ENCODE peak calls at places on chromosomes 4 and X, in six cellular contexts. B, F, J, N, C and T are unnamed samples.

GRCh38 chrX:41655101-41655500 is 33.7 kb upstream of the GPR34 start:
- DNase-seq in F (no peak), J (no peak), N (no peak), B (no peak), C (no peak), T (no peak)

GRCh38 chr4:100984901-100985300 is 362.4 kb downstream of the PPP3CA start:
- DNase-seq in C (no peak), B (no peak), F (no peak), J (no peak), N (no peak), T (no peak)

GRCh38 chr4:1503583-1504471 is 97.6 kb upstream of the NKX1-1 start:
- DNase-seq in J (no peak), C (no peak), N (no peak), F (no peak), B (no peak), T (no peak)

GRCh38 chr4:53003959-53004358 is 141.8 kb downstream of the RASL11B start:
- DNase-seq in C (no peak), N (no peak), B (no peak), J (no peak), F (no peak), T (no peak)

GRCh38 chr4:6222761-6223292 is 22.5 kb upstream of the JAKMIP1 start:
- DNase-seq in C (no peak), N (no peak), J (no peak), B (peak), F (no peak), T (no peak)

GRCh38 chr4:101020956-101021355 is 326.4 kb downstream of the PPP3CA start:
- DNase-seq in B (no peak), N (no peak), F (peak), C (no peak), J (no peak), T (no peak)

GRCh38 chr4:119139822-119140252 is 4.2 kb downstream of the MYOZ2 start:
- DNase-seq in B (peak), F (no peak), J (no peak), C (no peak), N (no peak), T (no peak)

GRCh38 chr4:152896819-152897218 is 39.3 kb upstream of the FHDC1 start:
- DNase-seq in C (no peak), F (no peak), J (peak), N (no peak), B (no peak), T (no peak)

GRCh38 chrX:85114776-85115175 is 111.1 kb downstream of the APOOL start:
- DNase-seq in J (no peak), N (no peak), B (no peak), F (no peak), C (no peak), T (no peak)

GRCh38 chrX:50691820-50692219 is 122.2 kb downstream of the SHROOM4 start:
- DNase-seq in F (peak), N (no peak), C (no peak), J (no peak), B (peak), T (no peak)

GRCh38 chr4:23237771-23238170 is 545.0 kb downstream of the GBA3 start:
- DNase-seq in F (no peak), N (no peak), J (no peak), C (no peak), B (peak), T (no peak)

GRCh38 chr4:168540865-168541607 is 44.2 kb downstream of the PALLD start:
- DNase-seq in F (no peak), N (no peak), J (no peak), C (no peak), B (no peak), T (no peak)

GRCh38 chrX:110403839-110404238 is 45.2 kb downstream of the RTL9 start:
- DNase-seq in N (no peak), C (no peak), F (no peak), J (no peak), B (no peak), T (no peak)

GRCh38 chr4:37889849-37890500 is 909 bp upstream of the TBC1D1 start:
- DNase-seq in F (no peak), J (no peak), C (no peak), N (no peak), B (peak), T (no peak)

GRCh38 chr4:93747220-93747619 is 81.3 kb upstream of the ATOH1 start:
- DNase-seq in F (no peak), C (no peak), N (no peak), B (no peak), J (no peak), T (no peak)

GRCh38 chrX:10159069-10159468 is 2.3 kb downstream of the CLCN4 start:
- DNase-seq in C (no peak), B (peak), N (no peak), F (no peak), J (no peak), T (no peak)

GRCh38 chr4:7772708-7773385 is 166.8 kb downstream of the AFAP1 start:
- DNase-seq in F (no peak), B (no peak), J (no peak), C (no peak), N (no peak), T (no peak)

GRCh38 chr4:185847352-185848078 is 35.5 kb upstream of the SORBS2 start:
- DNase-seq in J (peak), B (no peak), N (no peak), C (no peak), F (peak), T (no peak)

GRCh38 chrX:150365953-150366911 is 3.1 kb downstream of the MAMLD1 start:
- DNase-seq in F (peak), B (peak), N (no peak), C (no peak), J (no peak), T (no peak)

GRCh38 chr4:90174622-90175023 is 47.4 kb downstream of the CCSER1 start:
- DNase-seq in B (no peak), F (no peak), N (no peak), J (no peak), C (no peak), T (no peak)

GRCh38 chrX:114152130-114152529 is 431.8 kb upstream of the HTR2C start:
- DNase-seq in C (no peak), J (no peak), F (peak), N (no peak), B (no peak), T (no peak)

GRCh38 chrX:29491659-29492058 is 723.7 kb upstream of the MAGEB2 start:
- DNase-seq in J (no peak), B (no peak), N (no peak), C (no peak), F (no peak), T (no peak)

GRCh38 chr4:113179996-113180395 is 130.5 kb downstream of the ANK2 start:
- DNase-seq in B (no peak), C (no peak), F (no peak), J (no peak), N (no peak), T (no peak)

GRCh38 chrX:145910017-145910416 is 92.4 kb downstream of the SLITRK2 start:
- DNase-seq in F (no peak), N (no peak), J (no peak), B (peak), C (no peak), T (no peak)

GRCh38 chr4:139171878-139172691 is 4.9 kb downstream of the ELF2 start:
- DNase-seq in C (no peak), J (no peak), B (no peak), F (peak), N (no peak), T (no peak)

GRCh38 chr4:21697583-21697982 is 251.0 kb downstream of the KCNIP4 start:
- DNase-seq in B (peak), F (no peak), C (no peak), N (no peak), J (no peak), T (no peak)

GRCh38 chr4:7422098-7422897 is 12.4 kb downstream of the PSAPL1 start:
- DNase-seq in N (no peak), J (no peak), F (no peak), B (no peak), C (no peak), T (no peak)

GRCh38 chrX:10574663-10575062 is 45.7 kb downstream of the MID1 start:
- DNase-seq in C (no peak), F (no peak), B (no peak), N (no peak), J (no peak), T (no peak)

GRCh38 chr4:40180356-40180755 is 16.5 kb upstream of the RHOH start:
- DNase-seq in N (no peak), F (peak), J (peak), C (no peak), B (no peak), T (no peak)

GRCh38 chrX:7146703-7147430 is 645 bp upstream of the STS start:
- DNase-seq in C (peak), N (no peak), J (no peak), B (no peak), F (no peak), T (no peak)

GRCh38 chr4:140163029-140163810 is 9.2 kb upstream of the MAML3 start:
- DNase-seq in B (no peak), F (no peak), N (no peak), C (no peak), J (no peak), T (no peak)

GRCh38 chr4:2354760-2355159 is 63.7 kb downstream of the ZFYVE28 start:
- DNase-seq in J (no peak), N (no peak), C (no peak), F (no peak), B (no peak), T (no peak)

GRCh38 chr4:126627255-126627654 is 1005.5 kb upstream of the INTU start:
- DNase-seq in B (no peak), C (no peak), N (no peak), F (peak), J (no peak), T (no peak)

GRCh38 chrX:123607806-123608205 is 125.0 kb downstream of the THOC2 start:
- DNase-seq in F (no peak), J (no peak), B (no peak), C (no peak), N (no peak), T (no peak)